ENCODE peak calls at places on chromosome 2, in seven cellular contexts. P is H1, A is HepG2, Z is HEK293T, S is K562, D is HCT116, U is GM12878. L is an unnamed sample.

GRCh38 chr2:203673933-203674332 is 32.5 kb upstream of the CD28 start:
- DNase-seq in P (no peak), A (no peak), Z (no peak), S (no peak), D (no peak), U (peak; percentile 69), L (no peak)

GRCh38 chr2:12533337-12533736 is 183.4 kb upstream of the TRIB2 start:
- DNase-seq in P (no peak), A (no peak), Z (no peak), S (no peak), D (no peak), U (no peak), L (no peak)

GRCh38 chr2:71884303-71885042 is 263.2 kb downstream of the CYP26B1 start:
- DNase-seq in P (peak; percentile 6), A (no peak), Z (no peak), S (no peak), D (no peak), U (no peak), L (no peak)

GRCh38 chr2:63790491-63790890 is 51.2 kb upstream of the UGP2 start:
- DNase-seq in P (no peak), A (no peak), Z (no peak), S (no peak), D (no peak), U (no peak), L (no peak)

GRCh38 chr2:25684577-25684976 is 11.2 kb upstream of the DTNB start:
- DNase-seq in P (no peak), A (no peak), Z (no peak), S (no peak), D (no peak), U (no peak), L (no peak)

GRCh38 chr2:38264649-38265322 is 112.3 kb downstream of the ATL2 start:
- DNase-seq in P (no peak), A (no peak), Z (no peak), S (no peak), D (no peak), U (no peak), L (no peak)

GRCh38 chr2:49271060-49271665 is 116.8 kb upstream of the FSHR start:
- DNase-seq in P (no peak), A (peak; percentile 6), Z (no peak), S (no peak), D (no peak), U (no peak), L (no peak)

GRCh38 chr2:54618646-54619565 is 104.6 kb upstream of the EML6 start:
- DNase-seq in P (no peak), A (peak; percentile 77), Z (no peak), S (no peak), D (no peak), U (no peak), L (no peak)

GRCh38 chr2:37934591-37935513 is 9.8 kb downstream of the RMDN2 start:
- DNase-seq in P (no peak), A (no peak), Z (no peak), S (no peak), D (no peak), U (peak; percentile 41), L (no peak)

GRCh38 chr2:26583381-26583911 is 57.7 kb downstream of the CIB4 start:
- DNase-seq in P (no peak), A (no peak), Z (no peak), S (no peak), D (no peak), U (no peak), L (peak; percentile 2)

GRCh38 chr2:163612332-163612731 is 123.5 kb downstream of the FIGN start:
- DNase-seq in P (no peak), A (no peak), Z (no peak), S (no peak), D (no peak), U (no peak), L (no peak)

GRCh38 chr2:221478106-221478863 is 93.8 kb downstream of the EPHA4 start:
- DNase-seq in P (peak; percentile 49), A (no peak), Z (no peak), S (no peak), D (no peak), U (no peak), L (no peak)

GRCh38 chr2:19435815-19436214 is 77.4 kb upstream of the OSR1 start:
- DNase-seq in P (no peak), A (no peak), Z (no peak), S (no peak), D (no peak), U (no peak), L (no peak)

GRCh38 chr2:189092936-189093335 is 86.6 kb downstream of the COL5A2 start:
- DNase-seq in P (no peak), A (no peak), Z (no peak), S (no peak), D (no peak), U (no peak), L (no peak)

GRCh38 chr2:213317929-213318328 is 33.7 kb downstream of the SPAG16 start:
- DNase-seq in P (no peak), A (no peak), Z (no peak), S (no peak), D (no peak), U (no peak), L (no peak)

GRCh38 chr2:20446280-20446916 is 476 bp upstream of the RHOB start:
- DNase-seq in P (no peak), A (no peak), Z (no peak), S (no peak), D (no peak), U (no peak), L (no peak)
- TF ChIP-seq SP1 in P (no peak), A (no peak), Z (no peak), S (no peak), D (no peak), U (no peak), L (no peak)

GRCh38 chr2:112646102-112646719 is 472 bp downstream of the SLC20A1 start:
- DNase-seq in P (no peak), A (no peak), Z (no peak), S (no peak), D (no peak), U (no peak), L (no peak)
- TF ChIP-seq SP1 in P (no peak), A (no peak), Z (no peak), S (no peak), D (no peak), U (no peak), L (no peak)

GRCh38 chr2:187307606-187308005 is 140.4 kb downstream of the CALCRL start:
- DNase-seq in P (no peak), A (no peak), Z (no peak), S (no peak), D (no peak), U (no peak), L (no peak)
- TF ChIP-seq SP1 in P (no peak), A (no peak), Z (no peak), S (no peak), D (no peak), U (no peak), L (no peak)

GRCh38 chr2:239267411-239267941 is 133.3 kb downstream of the HDAC4 start:
- DNase-seq in P (no peak), A (no peak), Z (no peak), S (peak; percentile 40), D (peak; percentile 53), U (peak; percentile 65), L (no peak)
- TF ChIP-seq SP1 in P (no peak), A (no peak), Z (no peak), S (no peak), D (no peak), U (peak; percentile 29), L (no peak)

GRCh38 chr2:226893206-226893605 is 57.4 kb downstream of the RHBDD1 start:
- DNase-seq in P (no peak), A (no peak), Z (no peak), S (no peak), D (no peak), U (no peak), L (no peak)
- TF ChIP-seq SP1 in P (no peak), A (no peak), Z (no peak), S (no peak), D (no peak), U (no peak), L (no peak)

DNA sequence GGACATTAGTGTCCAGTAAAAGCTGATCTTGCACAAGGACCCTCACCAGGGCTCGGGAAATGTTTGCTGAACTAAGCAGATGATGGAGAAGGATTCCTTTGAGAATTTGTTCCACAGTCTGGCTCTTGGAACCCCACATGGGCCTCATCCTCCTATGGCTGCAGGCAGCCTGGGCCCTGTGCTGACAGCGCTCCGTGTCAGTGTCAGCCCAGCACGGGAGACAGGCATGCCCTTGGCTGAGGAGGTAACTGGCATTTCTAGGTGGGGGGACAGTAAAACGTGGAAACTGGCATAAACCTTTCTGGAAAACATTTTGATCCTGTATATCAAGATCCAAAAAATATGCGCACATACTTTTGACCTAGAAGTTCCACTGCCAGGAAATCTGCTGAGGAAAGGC is 10.5 kb downstream of the PTMA start:
- DNase-seq in P (no peak), A (no peak), Z (no peak), S (no peak), D (no peak), U (no peak), L (no peak)
- TF ChIP-seq SP1 in P (no peak), A (no peak), Z (no peak), S (no peak), D (no peak), U (no peak), L (no peak)

GRCh38 chr2:241904011-241904718 is 34.6 kb downstream of the RTP5 start:
- DNase-seq in P (peak; percentile 45), A (no peak), Z (no peak), S (no peak), D (no peak), U (no peak), L (no peak)
- TF ChIP-seq SP1 in P (no peak), A (no peak), Z (no peak), S (no peak), D (no peak), U (no peak), L (no peak)